ENCODE peak calls at places on chromosomes 12 and 14, in four cellular contexts. One of them, this sample, is unnamed.

GRCh38 chr12:44422559-44422958 is 453.6 kb downstream of the NELL2 start:
- DNase-seq in upper lobe of left lung: no peak
- DNase-seq in thyroid gland: no peak
- DNase-seq in A549: no peak
- DNase-seq in this sample: no peak

GRCh38 chr14:80055226-80055625 is 156.1 kb downstream of the DIO2 start:
- DNase-seq in thyroid gland: no peak
- DNase-seq in A549: no peak
- DNase-seq in upper lobe of left lung: no peak
- DNase-seq in this sample: no peak

GRCh38 chr12:52052471-52053186 is 1.4 kb downstream of the NR4A1 start:
- DNase-seq in thyroid gland: peak
- DNase-seq in A549: no peak
- DNase-seq in upper lobe of left lung: no peak
- DNase-seq in this sample: peak

GRCh38 chr12:43976027-43976426 is 140.1 kb downstream of the TMEM117 start:
- DNase-seq in A549: no peak
- DNase-seq in thyroid gland: no peak
- DNase-seq in upper lobe of left lung: no peak
- DNase-seq in this sample: no peak

GRCh38 chr12:93292731-93293566 is 84.8 kb upstream of the NUDT4 start:
- DNase-seq in upper lobe of left lung: no peak
- DNase-seq in thyroid gland: no peak
- DNase-seq in A549: no peak
- DNase-seq in this sample: no peak

GRCh38 chr14:91466192-91466591 is 43.9 kb downstream of the PPP4R3A start:
- DNase-seq in thyroid gland: no peak
- DNase-seq in upper lobe of left lung: no peak
- DNase-seq in A549: no peak
- DNase-seq in this sample: no peak

GRCh38 chr14:76810953-76811400 is 1.7 kb downstream of the ANGEL1 start:
- DNase-seq in upper lobe of left lung: no peak
- DNase-seq in A549: peak
- DNase-seq in thyroid gland: no peak
- DNase-seq in this sample: peak

GRCh38 chr14:75392686-75393641 is 34.9 kb upstream of the JDP2 start:
- DNase-seq in A549: no peak
- DNase-seq in thyroid gland: peak
- DNase-seq in upper lobe of left lung: no peak
- DNase-seq in this sample: no peak

GRCh38 chr12:104280703-104281458 is 22.7 kb upstream of the EID3 start:
- DNase-seq in upper lobe of left lung: no peak
- DNase-seq in A549: peak
- DNase-seq in thyroid gland: no peak
- DNase-seq in this sample: peak

GRCh38 chr12:53694746-53695145 is 18.9 kb upstream of the ATP5MC2 start:
- DNase-seq in thyroid gland: no peak
- DNase-seq in A549: no peak
- DNase-seq in upper lobe of left lung: peak
- DNase-seq in this sample: no peak

DNA sequence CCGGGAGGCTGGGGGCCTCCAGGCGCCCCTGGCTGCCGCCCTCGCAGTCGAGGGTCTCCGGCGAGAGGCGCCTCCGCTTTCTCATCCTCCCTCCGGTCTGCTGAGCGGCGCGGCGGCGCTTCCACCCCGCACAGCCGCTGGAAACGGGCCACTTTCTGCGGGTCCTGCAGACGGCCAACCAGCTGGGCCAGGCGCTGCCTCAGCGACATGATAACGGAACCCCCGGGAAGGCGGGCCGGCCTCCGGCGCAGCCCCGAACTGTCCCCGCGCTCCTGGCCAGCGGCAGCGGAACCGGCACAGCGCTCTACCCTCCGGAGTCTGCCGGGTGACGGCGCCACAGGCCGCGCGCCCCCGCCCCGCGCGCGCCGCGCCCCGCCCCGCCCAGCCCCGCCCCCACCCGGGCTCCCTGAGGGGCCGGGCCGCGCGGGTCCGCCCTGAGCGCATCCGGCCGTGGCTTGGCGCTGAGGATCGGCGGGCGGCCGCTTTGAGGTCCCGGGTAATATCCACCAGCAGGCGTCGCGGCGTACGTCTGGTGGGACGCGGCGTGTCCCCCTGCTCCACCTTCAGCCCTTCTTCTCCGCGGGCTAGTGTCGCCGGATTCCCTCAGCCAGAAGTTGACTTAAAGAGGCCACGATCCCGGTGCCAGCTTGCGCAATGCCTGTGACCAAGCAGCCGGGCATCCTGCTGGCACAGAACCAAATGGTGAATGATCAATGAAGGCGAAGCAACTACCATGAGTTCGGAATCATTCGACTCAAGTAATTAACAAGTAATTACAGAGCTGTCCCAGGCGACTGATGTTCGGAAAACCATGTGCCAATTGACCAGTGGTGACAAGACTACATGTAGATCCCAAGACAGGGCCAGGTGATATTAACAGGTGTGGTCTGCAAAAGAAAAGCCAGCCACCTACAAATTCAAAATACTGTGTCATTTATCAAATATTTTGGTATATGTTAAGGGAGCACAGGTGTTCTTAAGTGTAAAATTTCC is at the start of gene SGPP1:
- DNase-seq in thyroid gland: peak
- DNase-seq in A549: peak
- DNase-seq in upper lobe of left lung: peak
- DNase-seq in this sample: peak
- TF ChIP-seq POLR2A in thyroid gland: no peak
- TF ChIP-seq POLR2A in A549: peak
- TF ChIP-seq POLR2A in upper lobe of left lung: peak
- TF ChIP-seq POLR2A in this sample: peak

GRCh38 chr12:122200541-122201175 is 2.9 kb upstream of the B3GNT4 start:
- DNase-seq in thyroid gland: no peak
- DNase-seq in A549: no peak
- DNase-seq in upper lobe of left lung: peak
- DNase-seq in this sample: no peak
- TF ChIP-seq CTCF in thyroid gland: no peak
- TF ChIP-seq CTCF in A549: no peak
- TF ChIP-seq CTCF in upper lobe of left lung: no peak
- TF ChIP-seq CTCF in this sample: no peak

DNA sequence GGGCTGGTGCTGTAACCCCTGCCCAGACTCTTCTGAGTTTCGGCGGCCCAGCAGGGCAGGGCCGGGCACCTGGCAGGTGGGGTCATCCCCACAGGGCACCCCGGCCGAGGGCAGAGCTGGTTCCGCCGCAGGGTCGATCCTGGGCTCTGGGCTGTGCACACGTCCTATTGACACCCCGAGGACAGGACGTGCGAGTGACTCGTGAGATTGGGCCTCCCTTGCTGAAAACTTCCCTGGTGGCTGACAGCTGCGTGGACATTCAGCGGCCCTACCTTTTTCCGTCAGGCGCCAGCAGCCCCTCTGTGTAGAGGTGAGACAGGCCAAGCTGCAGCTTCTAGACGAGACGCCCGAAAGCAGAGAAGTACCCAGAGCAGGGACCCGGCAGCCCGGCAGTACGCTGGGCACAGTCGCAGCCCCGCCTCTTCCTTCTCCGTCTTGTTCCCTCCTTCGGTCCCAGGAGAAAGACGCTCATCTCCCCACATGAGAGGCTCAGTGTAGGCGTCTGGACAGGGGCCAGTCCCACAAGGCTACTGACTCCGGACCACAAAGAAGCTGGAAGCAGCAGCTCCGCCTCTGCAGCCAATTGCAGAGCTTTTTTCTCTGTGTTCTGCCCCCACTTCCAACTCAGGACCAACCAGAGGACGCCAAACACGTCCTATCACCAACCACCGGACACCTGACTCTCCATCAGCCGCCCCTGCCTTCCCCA is at the start of gene LRCOL1:
- DNase-seq in A549: no peak
- DNase-seq in upper lobe of left lung: peak
- DNase-seq in thyroid gland: peak
- DNase-seq in this sample: no peak
- H3K4me3 ChIP-seq in A549: no peak
- H3K4me3 ChIP-seq in upper lobe of left lung: peak
- H3K4me3 ChIP-seq in thyroid gland: no peak
- H3K4me3 ChIP-seq in this sample: no peak

DNA sequence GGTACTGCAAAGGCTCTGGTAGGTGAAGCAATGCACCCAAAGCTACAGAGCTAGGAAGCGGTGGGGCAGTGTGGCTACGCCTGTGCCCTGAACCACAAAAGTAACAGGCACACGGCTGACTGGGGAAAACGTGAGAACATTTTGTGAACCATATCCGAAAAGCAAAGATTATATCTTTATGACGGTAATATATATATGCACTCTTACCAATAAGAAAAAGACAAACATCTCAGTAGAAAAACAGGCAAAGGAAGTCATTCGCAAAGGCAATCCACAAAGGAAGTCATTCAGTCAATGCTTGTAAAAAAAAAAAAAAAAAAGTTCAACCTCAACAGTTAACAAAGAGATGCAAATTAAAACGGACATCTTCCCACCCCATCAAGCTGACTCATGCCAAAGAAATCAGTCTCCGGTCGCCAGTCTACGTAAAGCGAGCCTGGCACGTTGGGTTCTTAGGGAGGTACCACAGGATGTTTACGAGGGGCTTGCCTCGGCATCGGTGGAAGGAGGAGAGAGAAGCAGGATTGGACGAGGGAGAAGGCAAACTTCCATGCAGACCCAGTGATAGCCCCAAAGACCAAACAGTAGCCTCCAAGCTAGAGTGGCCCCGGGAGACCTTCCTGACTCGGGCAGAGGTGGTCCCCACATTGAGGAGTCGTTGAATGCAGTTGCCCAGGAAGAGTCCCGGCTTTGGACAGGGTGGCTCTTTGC is 39.4 kb upstream of the PPP2R5C start:
- DNase-seq in A549: no peak
- DNase-seq in thyroid gland: peak
- DNase-seq in upper lobe of left lung: no peak
- DNase-seq in this sample: peak
- TF ChIP-seq POLR2A in A549: no peak
- TF ChIP-seq POLR2A in thyroid gland: no peak
- TF ChIP-seq POLR2A in upper lobe of left lung: no peak
- TF ChIP-seq POLR2A in this sample: no peak

This sample was measured in adrenal gland.